ENCODE peak calls at places on chromosomes 2 and 18, in six cellular contexts. One of them, this sample, is unnamed.
A peak's percentile ranks its signal among the peaks of the same experiment; 100 is the strongest.

GRCh38 chr2:112032615-112033457 is 22.2 kb upstream of the TMEM87B start:
- DNase-seq in GM20000: no peak
- DNase-seq in nephron progenitor cell: no peak
- DNase-seq in hypothalamus: peak; percentile 40
- DNase-seq in left lobe of liver: no peak
- DNase-seq in astrocyte of the spinal cord: peak; percentile 79
- DNase-seq in this sample: no peak

GRCh38 chr18:21857871-21858270 is 117.3 kb downstream of the MIB1 start:
- DNase-seq in GM20000: peak; percentile 22
- DNase-seq in nephron progenitor cell: no peak
- DNase-seq in hypothalamus: no peak
- DNase-seq in left lobe of liver: no peak
- DNase-seq in astrocyte of the spinal cord: no peak
- DNase-seq in this sample: no peak

GRCh38 chr2:106868199-106868598 is 17.8 kb downstream of the ST6GAL2 start:
- DNase-seq in GM20000: no peak
- DNase-seq in nephron progenitor cell: peak; percentile 37
- DNase-seq in hypothalamus: no peak
- DNase-seq in left lobe of liver: no peak
- DNase-seq in astrocyte of the spinal cord: no peak
- DNase-seq in this sample: no peak

GRCh38 chr2:53422979-53423378 is 344.6 kb upstream of the CHAC2 start:
- DNase-seq in GM20000: peak; percentile 45
- DNase-seq in nephron progenitor cell: peak; percentile 11
- DNase-seq in hypothalamus: peak; percentile 25
- DNase-seq in left lobe of liver: peak; percentile 46
- DNase-seq in astrocyte of the spinal cord: peak; percentile 62
- DNase-seq in this sample: peak; percentile 12

GRCh38 chr18:62420513-62421209 is 95.6 kb downstream of the TNFRSF11A start:
- DNase-seq in GM20000: peak; percentile 74
- DNase-seq in nephron progenitor cell: no peak
- DNase-seq in hypothalamus: no peak
- DNase-seq in left lobe of liver: no peak
- DNase-seq in astrocyte of the spinal cord: peak; percentile 40
- DNase-seq in this sample: peak; percentile 38

GRCh38 chr2:14614011-14614410 is 18.5 kb upstream of the LRATD1 start:
- DNase-seq in GM20000: no peak
- DNase-seq in nephron progenitor cell: no peak
- DNase-seq in hypothalamus: no peak
- DNase-seq in left lobe of liver: no peak
- DNase-seq in astrocyte of the spinal cord: peak; percentile 18
- DNase-seq in this sample: no peak

GRCh38 chr2:218802595-218802994 is 20.6 kb downstream of the CYP27A1 start:
- DNase-seq in GM20000: no peak
- DNase-seq in nephron progenitor cell: no peak
- DNase-seq in hypothalamus: no peak
- DNase-seq in left lobe of liver: no peak
- DNase-seq in astrocyte of the spinal cord: no peak
- DNase-seq in this sample: no peak

GRCh38 chr18:55096261-55097026 is 137.2 kb upstream of the CCDC68 start:
- DNase-seq in GM20000: peak; percentile 21
- DNase-seq in nephron progenitor cell: no peak
- DNase-seq in hypothalamus: peak; percentile 51
- DNase-seq in left lobe of liver: no peak
- DNase-seq in astrocyte of the spinal cord: peak; percentile 82
- DNase-seq in this sample: peak; percentile 5

GRCh38 chr2:23673830-23674679 is 252.9 kb downstream of the ATAD2B start:
- DNase-seq in GM20000: no peak
- DNase-seq in nephron progenitor cell: peak; percentile 71
- DNase-seq in hypothalamus: no peak
- DNase-seq in left lobe of liver: no peak
- DNase-seq in astrocyte of the spinal cord: peak; percentile 10
- DNase-seq in this sample: no peak

GRCh38 chr2:133054297-133054696 is 384.3 kb upstream of the LYPD1 start:
- DNase-seq in GM20000: no peak
- DNase-seq in nephron progenitor cell: no peak
- DNase-seq in hypothalamus: no peak
- DNase-seq in left lobe of liver: no peak
- DNase-seq in astrocyte of the spinal cord: peak; percentile 12
- DNase-seq in this sample: no peak

GRCh38 chr2:96760986-96761832 is 507 bp downstream of the CNNM4 start:
- DNase-seq in GM20000: no peak
- DNase-seq in nephron progenitor cell: no peak
- DNase-seq in hypothalamus: peak; percentile 33
- DNase-seq in left lobe of liver: no peak
- DNase-seq in astrocyte of the spinal cord: peak; percentile 32
- DNase-seq in this sample: no peak

GRCh38 chr2:3302751-3303582 is 74.7 kb downstream of the EIPR1 start:
- DNase-seq in GM20000: no peak
- DNase-seq in nephron progenitor cell: no peak
- DNase-seq in hypothalamus: no peak
- DNase-seq in left lobe of liver: peak; percentile 81
- DNase-seq in astrocyte of the spinal cord: no peak
- DNase-seq in this sample: no peak

GRCh38 chr2:156321243-156321904 is 11.1 kb downstream of the NR4A2 start:
- DNase-seq in GM20000: peak; percentile 20
- DNase-seq in nephron progenitor cell: no peak
- DNase-seq in hypothalamus: peak; percentile 19
- DNase-seq in left lobe of liver: no peak
- DNase-seq in astrocyte of the spinal cord: no peak
- DNase-seq in this sample: no peak

GRCh38 chr2:142180820-142181533 is 50.2 kb upstream of the LRP1B start:
- DNase-seq in GM20000: no peak
- DNase-seq in nephron progenitor cell: peak; percentile 34
- DNase-seq in hypothalamus: peak; percentile 20
- DNase-seq in left lobe of liver: no peak
- DNase-seq in astrocyte of the spinal cord: no peak
- DNase-seq in this sample: no peak

GRCh38 chr2:61179701-61180639 is 18.0 kb downstream of the C2orf74 start:
- DNase-seq in GM20000: no peak
- DNase-seq in nephron progenitor cell: no peak
- DNase-seq in hypothalamus: peak; percentile 69
- DNase-seq in left lobe of liver: peak; percentile 49
- DNase-seq in astrocyte of the spinal cord: peak; percentile 66
- DNase-seq in this sample: no peak

GRCh38 chr2:236512902-236513433 is 56.7 kb upstream of the ACKR3 start:
- DNase-seq in GM20000: peak; percentile 84
- DNase-seq in nephron progenitor cell: peak; percentile 62
- DNase-seq in hypothalamus: peak; percentile 53
- DNase-seq in left lobe of liver: peak; percentile 60
- DNase-seq in astrocyte of the spinal cord: peak; percentile 58
- DNase-seq in this sample: peak; percentile 18

GRCh38 chr2:241224068-241224850 is 35.8 kb downstream of the ANO7 start:
- DNase-seq in GM20000: no peak
- DNase-seq in nephron progenitor cell: peak; percentile 35
- DNase-seq in hypothalamus: peak; percentile 94
- DNase-seq in left lobe of liver: no peak
- DNase-seq in astrocyte of the spinal cord: peak; percentile 51
- DNase-seq in this sample: no peak

GRCh38 chr18:49008716-49009115 is 58.0 kb upstream of the SMAD7 start:
- DNase-seq in GM20000: no peak
- DNase-seq in nephron progenitor cell: no peak
- DNase-seq in hypothalamus: no peak
- DNase-seq in left lobe of liver: no peak
- DNase-seq in astrocyte of the spinal cord: no peak
- DNase-seq in this sample: no peak

GRCh38 chr2:8193686-8194615 is 487.9 kb upstream of the ID2 start:
- DNase-seq in GM20000: no peak
- DNase-seq in nephron progenitor cell: peak; percentile 11
- DNase-seq in hypothalamus: no peak
- DNase-seq in left lobe of liver: no peak
- DNase-seq in astrocyte of the spinal cord: no peak
- DNase-seq in this sample: no peak

GRCh38 chr2:146701183-146701582 is 1143.6 kb upstream of the ACVR2A start:
- DNase-seq in GM20000: no peak
- DNase-seq in nephron progenitor cell: no peak
- DNase-seq in hypothalamus: no peak
- DNase-seq in left lobe of liver: no peak
- DNase-seq in astrocyte of the spinal cord: no peak
- DNase-seq in this sample: no peak

GRCh38 chr2:236782938-236783337 is 213.3 kb downstream of the ACKR3 start:
- DNase-seq in GM20000: no peak
- DNase-seq in nephron progenitor cell: no peak
- DNase-seq in hypothalamus: no peak
- DNase-seq in left lobe of liver: no peak
- DNase-seq in astrocyte of the spinal cord: peak; percentile 88
- DNase-seq in this sample: no peak

GRCh38 chr18:69529151-69529550 is 128.5 kb downstream of the DOK6 start:
- DNase-seq in GM20000: no peak
- DNase-seq in nephron progenitor cell: no peak
- DNase-seq in hypothalamus: no peak
- DNase-seq in left lobe of liver: no peak
- DNase-seq in astrocyte of the spinal cord: no peak
- DNase-seq in this sample: no peak

GRCh38 chr18:24924066-24924716 is 427.8 kb downstream of the ZNF521 start:
- DNase-seq in GM20000: no peak
- DNase-seq in nephron progenitor cell: no peak
- DNase-seq in hypothalamus: no peak
- DNase-seq in left lobe of liver: no peak
- DNase-seq in astrocyte of the spinal cord: no peak
- DNase-seq in this sample: no peak

GRCh38 chr18:68472701-68473295 is 242.1 kb downstream of the TMX3 start:
- DNase-seq in GM20000: no peak
- DNase-seq in nephron progenitor cell: no peak
- DNase-seq in hypothalamus: no peak
- DNase-seq in left lobe of liver: no peak
- DNase-seq in astrocyte of the spinal cord: no peak
- DNase-seq in this sample: no peak

GRCh38 chr2:236565225-236565624 is 4.4 kb upstream of the ACKR3 start:
- DNase-seq in GM20000: no peak
- DNase-seq in nephron progenitor cell: no peak
- DNase-seq in hypothalamus: no peak
- DNase-seq in left lobe of liver: no peak
- DNase-seq in astrocyte of the spinal cord: no peak
- DNase-seq in this sample: no peak

GRCh38 chr2:206092297-206092696 is 6.3 kb upstream of the INO80D start:
- DNase-seq in GM20000: no peak
- DNase-seq in nephron progenitor cell: no peak
- DNase-seq in hypothalamus: no peak
- DNase-seq in left lobe of liver: no peak
- DNase-seq in astrocyte of the spinal cord: peak; percentile 22
- DNase-seq in this sample: no peak

GRCh38 chr2:172545408-172546075 is 10.3 kb upstream of the PDK1 start:
- DNase-seq in GM20000: no peak
- DNase-seq in nephron progenitor cell: no peak
- DNase-seq in hypothalamus: no peak
- DNase-seq in left lobe of liver: no peak
- DNase-seq in astrocyte of the spinal cord: no peak
- DNase-seq in this sample: no peak

GRCh38 chr2:224359569-224359968 is 42.3 kb downstream of the FAM124B start:
- DNase-seq in GM20000: peak; percentile 19
- DNase-seq in nephron progenitor cell: peak; percentile 28
- DNase-seq in hypothalamus: no peak
- DNase-seq in left lobe of liver: no peak
- DNase-seq in astrocyte of the spinal cord: no peak
- DNase-seq in this sample: no peak

GRCh38 chr2:113079123-113079522 is 11.4 kb downstream of the IL1F10 start:
- DNase-seq in GM20000: no peak
- DNase-seq in nephron progenitor cell: no peak
- DNase-seq in hypothalamus: no peak
- DNase-seq in left lobe of liver: no peak
- DNase-seq in astrocyte of the spinal cord: no peak
- DNase-seq in this sample: no peak

GRCh38 chr2:9024575-9024974 is 21.1 kb upstream of the MBOAT2 start:
- DNase-seq in GM20000: no peak
- DNase-seq in nephron progenitor cell: no peak
- DNase-seq in hypothalamus: no peak
- DNase-seq in left lobe of liver: no peak
- DNase-seq in astrocyte of the spinal cord: no peak
- DNase-seq in this sample: no peak

This sample was measured in GM12864.